ENCODE peak calls at places on chromosomes 12 and 14, in ten cellular contexts. Q, X, C, P, G, O, R, V, F and A are unnamed samples.

GRCh38 chr12:131506426-131506825 is 204.5 kb upstream of the SFSWAP start:
- DNase-seq in Q (no peak), X (no peak), C (no peak), P (no peak), G (no peak), O (no peak), R (no peak), V (no peak), F (no peak), A (no peak)

GRCh38 chr12:48890657-48891418 is 25.2 kb upstream of the RND1 start:
- DNase-seq in Q (peak; percentile 58), X (peak; percentile 61), C (peak; percentile 81), P (peak; percentile 77), G (peak; percentile 85), O (peak; percentile 91), R (peak; percentile 51), V (peak; percentile 92), F (peak; percentile 90), A (peak; percentile 73)

GRCh38 chr12:67804168-67804567 is 155.6 kb downstream of the DYRK2 start:
- DNase-seq in Q (no peak), X (no peak), C (no peak), P (no peak), G (no peak), O (no peak), R (no peak), V (no peak), F (no peak), A (no peak)

GRCh38 chr12:34292736-34293625 is 270.7 kb downstream of the ALG10 start:
- DNase-seq in Q (no peak), X (no peak), C (no peak), P (peak; percentile 10), G (no peak), O (no peak), R (no peak), V (no peak), F (no peak), A (no peak)

GRCh38 chr12:23751641-23752040 is 197.8 kb downstream of the SOX5 start:
- DNase-seq in Q (no peak), X (no peak), C (no peak), P (no peak), G (no peak), O (no peak), R (no peak), V (no peak), F (no peak), A (no peak)

GRCh38 chr14:50403433-50403832 is 6.8 kb upstream of the CDKL1 start:
- DNase-seq in Q (no peak), X (no peak), C (peak; percentile 27), P (no peak), G (no peak), O (no peak), R (no peak), V (no peak), F (no peak), A (no peak)

GRCh38 chr14:73744175-73744867 is 30.1 kb upstream of the PNMA1 start:
- DNase-seq in Q (no peak), X (no peak), C (no peak), P (no peak), G (no peak), O (no peak), R (no peak), V (no peak), F (no peak), A (no peak)

GRCh38 chr12:48601013-48601756 is 31.3 kb upstream of the LALBA start:
- DNase-seq in Q (no peak), X (no peak), C (no peak), P (no peak), G (no peak), O (no peak), R (peak; percentile 61), V (peak; percentile 56), F (peak; percentile 33), A (no peak)

GRCh38 chr12:111330800-111331752 is 37.8 kb downstream of the PHETA1 start:
- DNase-seq in Q (peak; percentile 77), X (no peak), C (peak; percentile 61), P (peak; percentile 82), G (peak; percentile 78), O (no peak), R (no peak), V (no peak), F (peak; percentile 78), A (peak; percentile 43)

GRCh38 chr12:26572131-26572530 is 260.9 kb downstream of the ITPR2 start:
- DNase-seq in Q (no peak), X (no peak), C (no peak), P (no peak), G (no peak), O (no peak), R (no peak), V (no peak), F (no peak), A (no peak)

GRCh38 chr12:124493809-124494750 is 73.3 kb downstream of the NCOR2 start:
- DNase-seq in Q (no peak), X (no peak), C (no peak), P (no peak), G (no peak), O (no peak), R (no peak), V (no peak), F (no peak), A (no peak)

GRCh38 chr12:75846102-75846501 is 185.5 kb downstream of the PHLDA1 start:
- DNase-seq in Q (no peak), X (no peak), C (no peak), P (no peak), G (no peak), O (no peak), R (no peak), V (no peak), F (no peak), A (no peak)

GRCh38 chr14:92154283-92154942 is 32.6 kb downstream of the CPSF2 start:
- DNase-seq in Q (no peak), X (no peak), C (peak; percentile 20), P (no peak), G (no peak), O (no peak), R (no peak), V (no peak), F (peak; percentile 21), A (no peak)

GRCh38 chr12:3315201-3315661 is 175.8 kb upstream of the PRMT8 start:
- DNase-seq in Q (no peak), X (no peak), C (peak; percentile 49), P (no peak), G (no peak), O (no peak), R (no peak), V (no peak), F (no peak), A (no peak)

GRCh38 chr14:69582207-69582606 is 7.5 kb upstream of the CCDC177 start:
- DNase-seq in Q (no peak), X (no peak), C (no peak), P (no peak), G (no peak), O (no peak), R (no peak), V (no peak), F (no peak), A (no peak)

GRCh38 chr14:37864861-37865718 is 269.7 kb downstream of the TTC6 start:
- DNase-seq in Q (no peak), X (no peak), C (no peak), P (no peak), G (no peak), O (no peak), R (no peak), V (no peak), F (peak; percentile 78), A (no peak)

GRCh38 chr14:45526715-45527549 is 273.9 kb upstream of the MIS18BP1 start:
- DNase-seq in Q (peak; percentile 21), X (no peak), C (no peak), P (peak; percentile 44), G (peak; percentile 80), O (peak; percentile 47), R (peak; percentile 50), V (peak; percentile 51), F (peak; percentile 9), A (peak; percentile 64)

GRCh38 chr12:124732275-124733075 is 131.2 kb downstream of the SCARB1 start:
- DNase-seq in Q (no peak), X (no peak), C (peak; percentile 64), P (no peak), G (peak; percentile 72), O (no peak), R (no peak), V (no peak), F (peak; percentile 77), A (no peak)

GRCh38 chr12:76199808-76200207 is 115.3 kb upstream of the NAP1L1 start:
- DNase-seq in Q (no peak), X (no peak), C (peak; percentile 44), P (no peak), G (no peak), O (no peak), R (no peak), V (no peak), F (no peak), A (no peak)

GRCh38 chr14:77031680-77032482 is 3.4 kb upstream of the IRF2BPL start:
- DNase-seq in Q (no peak), X (no peak), C (peak; percentile 67), P (no peak), G (no peak), O (no peak), R (no peak), V (no peak), F (peak; percentile 58), A (no peak)